ENCODE peak calls at places on chromosomes 6 and 20, in four cellular contexts. C, X, T and V are unnamed samples.

GRCh38 chr6:158284340-158285210 is 27.7 kb upstream of the TULP4 start:
- DNase-seq in X (no peak), C (no peak), T (no peak), V (peak; percentile 44)

GRCh38 chr6:35590622-35591066 is 77.9 kb upstream of the TULP1 start:
- DNase-seq in X (peak; percentile 72), T (no peak), C (no peak), V (peak; percentile 79)

GRCh38 chr20:24696396-24696795 is 227.0 kb downstream of the SYNDIG1 start:
- DNase-seq in X (no peak), C (no peak), T (no peak), V (no peak)

GRCh38 chr6:12336121-12336971 is 46.2 kb downstream of the EDN1 start:
- DNase-seq in T (no peak), C (no peak), X (no peak), V (no peak)

GRCh38 chr6:33040157-33040556 is 30.8 kb upstream of the HLA-DOA start:
- DNase-seq in T (no peak), X (no peak), C (no peak), V (no peak)

GRCh38 chr20:6735913-6736845 is 31.3 kb upstream of the BMP2 start:
- DNase-seq in X (no peak), T (no peak), C (no peak), V (peak; percentile 17)

GRCh38 chr6:126076992-126077664 is 90.8 kb downstream of the TRMT11 start:
- DNase-seq in C (peak; percentile 43), X (peak; percentile 12), T (no peak), V (peak; percentile 41)

GRCh38 chr6:39821014-39821738 is 29.0 kb downstream of the DAAM2 start:
- DNase-seq in T (no peak), X (no peak), C (no peak), V (no peak)

GRCh38 chr6:136225496-136225895 is 24.6 kb downstream of the MTFR2 start:
- DNase-seq in T (no peak), X (no peak), C (peak; percentile 32), V (peak; percentile 37)

GRCh38 chr20:57762531-57763234 is 52.9 kb upstream of the PMEPA1 start:
- DNase-seq in X (no peak), C (no peak), T (no peak), V (no peak)

GRCh38 chr6:27591660-27592059 is 118.8 kb upstream of the ZNF184 start:
- DNase-seq in C (peak; percentile 75), X (no peak), T (no peak), V (no peak)

GRCh38 chr6:16236009-16236501 is 2.3 kb upstream of the GMPR start:
- DNase-seq in X (no peak), C (no peak), T (no peak), V (no peak)

GRCh38 chr6:134134654-134135053 is 82.2 kb upstream of the SLC2A12 start:
- DNase-seq in C (no peak), T (no peak), X (no peak), V (no peak)

GRCh38 chr20:47066484-47067270 is 172.0 kb downstream of the EYA2 start:
- DNase-seq in X (peak; percentile 32), C (no peak), T (no peak), V (no peak)

GRCh38 chr6:136502791-136503190 is 47.4 kb downstream of the MAP7 start:
- DNase-seq in X (no peak), C (no peak), T (no peak), V (no peak)

GRCh38 chr6:21199246-21199645 is 394.3 kb upstream of the SOX4 start:
- DNase-seq in C (no peak), T (no peak), X (no peak), V (no peak)

GRCh38 chr6:79797912-79798311 is 149.4 kb downstream of the ELOVL4 start:
- DNase-seq in T (no peak), C (no peak), X (no peak), V (no peak)

GRCh38 chr20:44714701-44715494 is at the start of gene CCN5:
- DNase-seq in X (peak; percentile 88), C (peak; percentile 72), T (peak; percentile 85), V (peak; percentile 74)

GRCh38 chr20:37178839-37179670 is at the start of the genes MROH8 and RPN2:
- DNase-seq in X (peak; percentile 97), C (peak; percentile 98), T (peak; percentile 97), V (peak; percentile 98)

GRCh38 chr6:157721431-157722229 is 101.4 kb upstream of the SNX9 start:
- DNase-seq in X (no peak), T (no peak), C (no peak), V (no peak)

DNA sequence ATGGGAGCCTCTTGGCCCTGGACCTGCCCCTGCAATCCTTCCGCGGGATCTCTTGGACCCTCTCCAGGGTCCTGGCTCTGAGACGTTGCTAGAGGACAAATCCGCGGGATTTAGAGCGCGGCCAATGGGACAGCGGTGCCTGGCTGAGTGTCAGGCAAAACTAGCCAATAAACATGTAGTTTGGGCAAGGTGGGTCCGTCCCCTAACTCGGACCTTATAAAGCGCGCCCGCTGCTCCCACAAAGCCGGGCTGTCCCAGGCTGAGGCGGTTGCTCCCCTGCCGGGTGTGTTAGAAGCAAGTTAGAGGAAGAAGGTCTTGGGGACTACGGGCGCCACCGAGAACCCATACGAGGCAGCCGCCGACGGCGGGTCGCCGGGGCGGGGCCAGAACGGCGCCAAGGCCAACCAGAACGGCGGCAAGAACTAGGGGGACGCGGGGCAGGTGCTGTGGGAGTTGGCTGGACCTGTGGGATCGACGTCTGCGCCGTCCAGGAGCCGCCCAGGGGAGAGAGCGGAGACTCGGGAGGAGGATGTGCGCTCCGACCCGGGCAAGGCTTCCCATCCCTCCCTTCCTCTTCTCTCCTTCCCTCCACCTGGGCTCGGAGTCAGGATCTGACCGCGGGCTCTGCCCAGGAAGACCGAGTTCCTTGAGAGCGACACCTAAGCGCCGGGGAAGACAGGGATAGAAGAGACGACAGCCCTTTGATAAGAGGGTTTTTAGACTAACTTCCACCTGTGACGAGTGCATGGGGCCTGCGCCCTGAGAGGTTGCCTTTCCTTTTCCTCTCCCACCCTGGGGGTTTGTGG is 6.5 kb upstream of the TMEM14A start:
- DNase-seq in C (peak; percentile 88), T (peak; percentile 88), X (peak; percentile 84), V (peak; percentile 91)
- TF ChIP-seq POLR2A in C (peak; percentile 76), T (peak; percentile 53), X (peak; percentile 21), V (peak; percentile 74)

DNA sequence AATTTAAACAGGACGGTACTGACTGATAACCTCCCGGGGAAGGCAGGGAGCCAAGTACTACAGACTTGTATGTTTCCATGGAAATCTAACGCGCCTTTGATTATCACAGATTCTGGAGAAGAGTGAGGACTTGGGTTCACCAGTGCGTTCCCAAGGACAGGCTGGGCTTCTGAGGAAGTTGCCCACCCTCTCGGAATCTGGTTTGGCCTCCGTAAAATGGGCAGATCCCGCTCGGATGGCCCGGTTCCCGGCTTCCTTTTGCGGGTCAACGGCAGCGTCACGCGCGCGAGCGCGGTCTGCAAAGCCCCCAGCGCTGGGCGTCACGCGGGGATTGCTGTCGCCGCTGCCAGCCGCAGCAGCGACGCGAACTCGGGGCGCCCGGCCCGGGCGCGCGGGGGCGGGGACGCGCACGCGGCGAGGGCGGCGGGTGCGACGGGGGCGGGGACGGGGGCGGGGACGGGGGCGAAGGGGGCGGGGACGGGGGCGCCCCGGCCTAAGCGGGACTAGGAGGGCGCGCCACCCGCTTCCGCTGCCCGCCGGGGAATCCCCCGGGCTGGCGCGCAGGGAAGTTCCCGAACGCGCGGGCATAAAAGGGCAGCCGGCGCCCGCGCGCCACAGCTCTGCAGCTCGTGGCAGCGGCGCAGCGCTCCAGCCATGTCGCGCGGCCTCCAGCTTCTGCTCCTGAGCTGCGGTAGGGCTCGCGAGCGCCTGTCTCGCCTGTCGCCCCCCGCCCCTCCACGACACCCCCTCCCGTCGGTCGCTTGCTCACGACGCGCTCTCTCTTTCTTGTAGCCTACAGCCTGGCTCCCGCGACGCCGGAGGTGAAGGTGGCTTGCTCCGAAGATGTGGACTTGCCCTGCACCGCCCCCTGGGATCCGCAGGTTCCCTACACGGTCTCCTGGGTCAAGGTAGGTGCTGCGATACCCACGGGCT is at the start of gene CD83:
- DNase-seq in T (no peak), X (no peak), C (peak; percentile 71), V (peak; percentile 27)
- TF ChIP-seq POLR2A in T (no peak), X (peak; percentile 35), C (peak; percentile 27), V (peak; percentile 46)

GRCh38 chr6:112087136-112087908 is at the start of the genes FAM229B and TUBE1:
- DNase-seq in C (peak; percentile 96), X (peak; percentile 83), T (peak; percentile 85), V (peak; percentile 94)
- TF ChIP-seq POLR2A in C (peak; percentile 90), X (peak; percentile 54), T (peak; percentile 38), V (peak; percentile 89)

GRCh38 chr6:131950767-131951575 is at the start of gene CCN2:
- DNase-seq in T (peak; percentile 77), C (no peak), X (peak; percentile 79), V (peak; percentile 86)
- TF ChIP-seq POLR2A in T (peak; percentile 64), C (no peak), X (peak; percentile 52), V (peak; percentile 79)

GRCh38 chr20:23401051-23401450 is 20.2 kb downstream of the NAPB start:
- DNase-seq in C (no peak), X (no peak), T (no peak), V (no peak)
- TF ChIP-seq POLR2A in C (no peak), X (no peak), T (no peak), V (no peak)

GRCh38 chr20:30376767-30377658 is 880.5 kb upstream of the DEFB115 start:
- DNase-seq in X (peak; percentile 54), T (peak; percentile 83), C (peak; percentile 91), V (peak; percentile 69)
- TF ChIP-seq POLR2A in X (no peak), T (no peak), C (peak; percentile 52), V (no peak)